ENCODE peak calls at places on chromosomes 16 and 17, in five cellular contexts. N is neuronal stem cell, F is H9, W is mesenchymal stem cell, Y is IMR-90. Q is an unnamed sample. For H3K4me1, the result is how much of the 10 kb centered on the place peaks cover.

GRCh38 chr16:70467113-70467512 is 12.7 kb downstream of the FCSK start:
- DNase-seq in Y (no peak), W (no peak), N (no peak), F (no peak), Q (no peak)

GRCh38 chr16:61007694-61008093 is 1028.5 kb downstream of the CDH8 start:
- DNase-seq in Y (no peak), F (no peak), N (no peak), W (no peak), Q (no peak)

GRCh38 chr17:80944326-80944725 is 47.3 kb upstream of the CHMP6 start:
- DNase-seq in N (no peak), W (no peak), F (no peak), Y (no peak), Q (no peak)

GRCh38 chr17:47816111-47816735 is 5.4 kb downstream of the OSBPL7 start:
- DNase-seq in N (no peak), F (no peak), Y (no peak), W (no peak), Q (no peak)

GRCh38 chr17:48577946-48578615 is at the start of gene HOXB4:
- DNase-seq in Y (peak), N (no peak), W (peak), F (peak), Q (peak)

GRCh38 chr16:23145608-23146007 is 3.6 kb downstream of the USP31 start:
- DNase-seq in Y (peak), W (peak), F (no peak), N (no peak), Q (peak)

GRCh38 chr16:65283238-65283651 is 161.4 kb upstream of the CDH11 start:
- DNase-seq in N (no peak), Y (peak), W (no peak), F (no peak), Q (no peak)

GRCh38 chr16:24337013-24337412 is 80.9 kb downstream of the CACNG3 start:
- DNase-seq in N (no peak), W (no peak), Y (no peak), F (no peak), Q (peak)

GRCh38 chr17:50423553-50424159 is 2.4 kb upstream of the ACSF2 start:
- DNase-seq in Y (peak), F (no peak), N (no peak), W (peak), Q (peak)

GRCh38 chr16:30092373-30093010 is 768 bp upstream of the TBX6 start:
- DNase-seq in F (peak), Y (peak), W (peak), N (peak), Q (peak)

GRCh38 chr17:48757524-48757961 is 29.0 kb upstream of the HOXB13 start:
- DNase-seq in Y (no peak), F (no peak), W (no peak), N (no peak), Q (no peak)

GRCh38 chr16:66326995-66327513 is 39.4 kb upstream of the CDH5 start:
- DNase-seq in F (no peak), Y (no peak), N (no peak), W (no peak), Q (peak)

GRCh38 chr16:8721693-8722348 is 47.4 kb downstream of the ABAT start:
- DNase-seq in Y (no peak), N (no peak), W (no peak), F (no peak), Q (no peak)

GRCh38 chr17:77852666-77853207 is 105.8 kb upstream of the TNRC6C start:
- DNase-seq in F (no peak), W (no peak), Y (no peak), N (no peak), Q (no peak)

GRCh38 chr17:77854083-77854758 is 104.3 kb upstream of the TNRC6C start:
- DNase-seq in N (no peak), W (no peak), Y (no peak), F (no peak), Q (no peak)

GRCh38 chr17:77849203-77849602 is 109.3 kb upstream of the TNRC6C start:
- DNase-seq in Y (no peak), W (no peak), F (no peak), N (no peak), Q (no peak)

GRCh38 chr17:77853208-77853977 is 105.1 kb upstream of the TNRC6C start:
- DNase-seq in Y (no peak), F (no peak), N (no peak), W (no peak), Q (no peak)

GRCh38 chr17:77851921-77852320 is 106.6 kb upstream of the TNRC6C start:
- DNase-seq in F (no peak), Y (no peak), N (no peak), W (no peak), Q (no peak)
- H3K14ac ChIP-seq in F (no peak), Y (no peak), N (no peak), W (no peak), Q (no peak)

GRCh38 chr16:4944333-4945281 is 7.7 kb upstream of the PPL start:
- DNase-seq in W (peak), Y (peak), F (peak), N (no peak), Q (peak)

GRCh38 chr16:4947722-4948503 is 10.2 kb upstream of the SEC14L5 start:
- DNase-seq in F (peak), W (no peak), Y (no peak), N (peak), Q (no peak)

GRCh38 chr16:4948903-4949766 is 9.0 kb upstream of the SEC14L5 start:
- DNase-seq in W (no peak), F (no peak), Y (no peak), N (no peak), Q (no peak)

GRCh38 chr16:4945560-4946502 is 8.9 kb upstream of the PPL start:
- DNase-seq in Y (no peak), N (no peak), F (no peak), W (peak), Q (peak)

GRCh38 chr16:4946917-4947316 is 10.0 kb upstream of the PPL start:
- DNase-seq in F (no peak), W (no peak), Y (no peak), N (no peak), Q (no peak)
- H3K4me1 ChIP-seq in F (under half), W (under half), Y (under half), N (under half), Q (under half)

GRCh38 chr16:78984887-78985464 is 615.6 kb downstream of the MAF start:
- DNase-seq in W (peak), F (no peak), N (no peak), Y (no peak), Q (no peak)
- H2AFZ ChIP-seq in W (no peak), F (no peak), N (peak), Y (no peak), Q (no peak)

DNA sequence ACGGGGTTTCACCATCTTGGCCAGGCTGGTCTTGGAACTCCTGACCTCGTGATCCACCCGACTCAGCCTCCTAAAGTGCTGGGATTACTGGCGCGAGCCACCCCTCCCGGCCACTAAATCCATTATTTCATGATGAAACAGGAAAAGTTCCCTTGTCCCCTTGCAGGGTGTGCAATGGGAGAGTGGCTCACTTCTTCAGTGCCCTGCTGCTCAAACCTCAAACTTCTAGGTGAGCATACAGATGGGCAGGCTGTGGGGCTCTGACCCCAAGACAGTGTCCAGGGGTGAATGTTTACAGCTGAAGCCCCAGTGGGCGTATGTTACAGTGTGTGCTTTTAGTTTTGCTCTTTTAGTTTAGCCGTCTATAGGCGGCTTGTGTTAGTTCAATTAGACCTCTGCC is 34.7 kb downstream of the GJC1 start:
- DNase-seq in W (no peak), N (no peak), F (no peak), Y (no peak), Q (no peak)
- H3K14ac ChIP-seq in W (no peak), N (no peak), F (no peak), Y (peak), Q (no peak)

GRCh38 chr16:68283840-68284595 is 19.7 kb downstream of the SLC7A6 start:
- DNase-seq in Y (no peak), F (no peak), W (no peak), N (no peak), Q (no peak)

GRCh38 chr16:68280160-68280559 is 15.8 kb downstream of the SLC7A6 start:
- DNase-seq in N (no peak), Y (no peak), F (no peak), W (no peak), Q (no peak)

GRCh38 chr16:68281368-68282063 is 17.2 kb downstream of the SLC7A6 start:
- DNase-seq in F (no peak), W (no peak), N (no peak), Y (no peak), Q (no peak)

GRCh38 chr16:68283346-68283745 is 19.0 kb downstream of the SLC7A6 start:
- DNase-seq in F (no peak), W (no peak), N (no peak), Y (no peak), Q (no peak)

DNA sequence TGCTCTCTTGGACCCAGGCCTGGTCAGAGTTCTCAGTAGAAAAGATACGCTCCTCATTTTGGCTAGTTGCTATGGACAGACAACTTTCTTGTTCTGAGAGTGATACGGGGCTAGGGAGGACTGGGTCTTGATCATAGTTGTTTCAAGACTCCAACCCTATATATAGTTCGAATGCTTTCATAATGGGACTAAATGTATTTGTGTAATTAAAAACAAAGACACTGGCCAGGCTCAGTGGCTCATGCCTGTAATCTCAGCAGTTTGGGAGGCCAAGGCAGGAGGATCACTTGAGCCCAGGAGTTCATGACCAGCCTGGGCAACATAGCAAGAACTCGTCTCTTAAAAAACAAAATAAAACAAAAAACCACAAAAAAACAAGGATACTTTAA is 17.7 kb downstream of the SLC7A6 start:
- DNase-seq in W (no peak), N (no peak), Y (no peak), F (no peak), Q (no peak)
- H3K4me1 ChIP-seq in W (under half), N (under half), Y (under half), F (under half), Q (under half)

GRCh38 chr16:50121721-50122445 is 31.2 kb upstream of the TENT4B start:
- DNase-seq in W (no peak), Y (no peak), N (no peak), F (no peak), Q (no peak)
- H2AFZ ChIP-seq in W (no peak), Y (no peak), N (peak), F (peak), Q (no peak)

GRCh38 chr16:56414366-56414765 is 11.0 kb downstream of the AMFR start:
- DNase-seq in N (no peak), W (no peak), F (no peak), Y (no peak), Q (no peak)
- H3K14ac ChIP-seq in N (no peak), W (no peak), F (no peak), Y (peak), Q (no peak)